ENCODE peak calls at places on chromosomes 1 and 21, in eight cellular contexts. One of them, this sample, is unnamed.

GRCh38 chr1:155052412-155053400 is 1.6 kb downstream of the ADAM15 start:
- DNase-seq in right lobe of liver: no peak
- DNase-seq in pancreas: no peak
- DNase-seq in heart right ventricle: peak
- DNase-seq in neural progenitor cell: peak
- DNase-seq in tibial artery: no peak
- DNase-seq in brain microvascular endothelial cell: no peak
- DNase-seq in kidney epithelial cell: no peak
- DNase-seq in this sample: no peak

GRCh38 chr1:174775621-174776020 is 224.1 kb upstream of the CACYBP start:
- DNase-seq in kidney epithelial cell: no peak
- DNase-seq in brain microvascular endothelial cell: peak
- DNase-seq in right lobe of liver: no peak
- DNase-seq in pancreas: no peak
- DNase-seq in neural progenitor cell: no peak
- DNase-seq in heart right ventricle: no peak
- DNase-seq in tibial artery: no peak
- DNase-seq in this sample: no peak

GRCh38 chr1:43444151-43444826 is 9.4 kb downstream of the HYI start:
- DNase-seq in kidney epithelial cell: no peak
- DNase-seq in pancreas: no peak
- DNase-seq in heart right ventricle: no peak
- DNase-seq in right lobe of liver: peak
- DNase-seq in neural progenitor cell: no peak
- DNase-seq in brain microvascular endothelial cell: no peak
- DNase-seq in tibial artery: no peak
- DNase-seq in this sample: no peak

GRCh38 chr21:43940329-43940653 is 71.8 kb upstream of the TRAPPC10 start:
- DNase-seq in kidney epithelial cell: no peak
- DNase-seq in brain microvascular endothelial cell: no peak
- DNase-seq in pancreas: no peak
- DNase-seq in right lobe of liver: no peak
- DNase-seq in tibial artery: no peak
- DNase-seq in neural progenitor cell: no peak
- DNase-seq in heart right ventricle: no peak
- DNase-seq in this sample: no peak

GRCh38 chr21:32929633-32930038 is 96.1 kb upstream of the OLIG2 start:
- DNase-seq in brain microvascular endothelial cell: no peak
- DNase-seq in kidney epithelial cell: no peak
- DNase-seq in heart right ventricle: no peak
- DNase-seq in pancreas: no peak
- DNase-seq in tibial artery: no peak
- DNase-seq in right lobe of liver: no peak
- DNase-seq in neural progenitor cell: no peak
- DNase-seq in this sample: no peak

GRCh38 chr1:226443439-226443838 is 35.5 kb upstream of the PARP1 start:
- DNase-seq in heart right ventricle: no peak
- DNase-seq in neural progenitor cell: no peak
- DNase-seq in right lobe of liver: no peak
- DNase-seq in kidney epithelial cell: peak
- DNase-seq in brain microvascular endothelial cell: peak
- DNase-seq in tibial artery: no peak
- DNase-seq in pancreas: no peak
- DNase-seq in this sample: no peak

GRCh38 chr21:37232274-37233018 is 34.7 kb downstream of the VPS26C start:
- DNase-seq in pancreas: no peak
- DNase-seq in neural progenitor cell: no peak
- DNase-seq in brain microvascular endothelial cell: no peak
- DNase-seq in right lobe of liver: no peak
- DNase-seq in kidney epithelial cell: no peak
- DNase-seq in tibial artery: no peak
- DNase-seq in heart right ventricle: no peak
- DNase-seq in this sample: no peak

GRCh38 chr1:101005871-101006270 is 19.7 kb downstream of the DPH5 start:
- DNase-seq in neural progenitor cell: no peak
- DNase-seq in heart right ventricle: no peak
- DNase-seq in kidney epithelial cell: no peak
- DNase-seq in right lobe of liver: no peak
- DNase-seq in brain microvascular endothelial cell: no peak
- DNase-seq in tibial artery: no peak
- DNase-seq in pancreas: no peak
- DNase-seq in this sample: no peak

GRCh38 chr1:246295968-246296367 is 211.1 kb downstream of the SMYD3 start:
- DNase-seq in tibial artery: no peak
- DNase-seq in heart right ventricle: no peak
- DNase-seq in pancreas: no peak
- DNase-seq in kidney epithelial cell: no peak
- DNase-seq in neural progenitor cell: no peak
- DNase-seq in right lobe of liver: no peak
- DNase-seq in brain microvascular endothelial cell: peak
- DNase-seq in this sample: no peak

GRCh38 chr1:54716299-54717047 is 812 bp downstream of the TTC4 start:
- DNase-seq in right lobe of liver: no peak
- DNase-seq in brain microvascular endothelial cell: peak
- DNase-seq in neural progenitor cell: no peak
- DNase-seq in kidney epithelial cell: peak
- DNase-seq in heart right ventricle: no peak
- DNase-seq in pancreas: no peak
- DNase-seq in tibial artery: no peak
- DNase-seq in this sample: no peak

GRCh38 chr1:6614019-6614952 is 755 bp downstream of the PHF13 start:
- DNase-seq in heart right ventricle: peak
- DNase-seq in neural progenitor cell: peak
- DNase-seq in tibial artery: peak
- DNase-seq in pancreas: peak
- DNase-seq in brain microvascular endothelial cell: no peak
- DNase-seq in right lobe of liver: peak
- DNase-seq in kidney epithelial cell: no peak
- DNase-seq in this sample: no peak

GRCh38 chr21:44065428-44065827 is 41.8 kb upstream of the PWP2 start:
- DNase-seq in pancreas: no peak
- DNase-seq in kidney epithelial cell: no peak
- DNase-seq in neural progenitor cell: no peak
- DNase-seq in heart right ventricle: no peak
- DNase-seq in right lobe of liver: no peak
- DNase-seq in tibial artery: no peak
- DNase-seq in brain microvascular endothelial cell: peak
- DNase-seq in this sample: no peak

GRCh38 chr21:39958731-39959130 is 91.5 kb downstream of the PCP4 start:
- DNase-seq in tibial artery: no peak
- DNase-seq in neural progenitor cell: no peak
- DNase-seq in pancreas: no peak
- DNase-seq in heart right ventricle: no peak
- DNase-seq in kidney epithelial cell: no peak
- DNase-seq in brain microvascular endothelial cell: no peak
- DNase-seq in right lobe of liver: no peak
- DNase-seq in this sample: no peak

GRCh38 chr1:96365596-96365995 is 356.0 kb upstream of the PTBP2 start:
- DNase-seq in pancreas: no peak
- DNase-seq in kidney epithelial cell: no peak
- DNase-seq in right lobe of liver: no peak
- DNase-seq in tibial artery: no peak
- DNase-seq in brain microvascular endothelial cell: no peak
- DNase-seq in neural progenitor cell: no peak
- DNase-seq in heart right ventricle: no peak
- DNase-seq in this sample: no peak

GRCh38 chr1:71796044-71796443 is 486.3 kb downstream of the NEGR1 start:
- DNase-seq in pancreas: no peak
- DNase-seq in kidney epithelial cell: no peak
- DNase-seq in right lobe of liver: no peak
- DNase-seq in tibial artery: no peak
- DNase-seq in neural progenitor cell: no peak
- DNase-seq in brain microvascular endothelial cell: no peak
- DNase-seq in heart right ventricle: no peak
- DNase-seq in this sample: no peak

GRCh38 chr1:52632732-52633290 is at the start of gene SHISAL2A:
- DNase-seq in neural progenitor cell: peak
- DNase-seq in tibial artery: no peak
- DNase-seq in kidney epithelial cell: no peak
- DNase-seq in brain microvascular endothelial cell: no peak
- DNase-seq in right lobe of liver: no peak
- DNase-seq in heart right ventricle: peak
- DNase-seq in pancreas: peak
- DNase-seq in this sample: no peak

GRCh38 chr1:86621286-86621685 is 74.4 kb downstream of the CLCA4 start:
- DNase-seq in kidney epithelial cell: no peak
- DNase-seq in pancreas: no peak
- DNase-seq in tibial artery: no peak
- DNase-seq in heart right ventricle: no peak
- DNase-seq in right lobe of liver: no peak
- DNase-seq in neural progenitor cell: no peak
- DNase-seq in brain microvascular endothelial cell: no peak
- DNase-seq in this sample: no peak

GRCh38 chr1:198725090-198725489 is 86.2 kb downstream of the PTPRC start:
- DNase-seq in pancreas: no peak
- DNase-seq in right lobe of liver: no peak
- DNase-seq in heart right ventricle: no peak
- DNase-seq in tibial artery: no peak
- DNase-seq in kidney epithelial cell: no peak
- DNase-seq in brain microvascular endothelial cell: no peak
- DNase-seq in neural progenitor cell: no peak
- DNase-seq in this sample: no peak

GRCh38 chr21:17775431-17776126 is 43.6 kb downstream of the C21orf91 start:
- DNase-seq in kidney epithelial cell: no peak
- DNase-seq in tibial artery: no peak
- DNase-seq in neural progenitor cell: no peak
- DNase-seq in brain microvascular endothelial cell: no peak
- DNase-seq in heart right ventricle: no peak
- DNase-seq in right lobe of liver: no peak
- DNase-seq in pancreas: no peak
- DNase-seq in this sample: no peak

DNA sequence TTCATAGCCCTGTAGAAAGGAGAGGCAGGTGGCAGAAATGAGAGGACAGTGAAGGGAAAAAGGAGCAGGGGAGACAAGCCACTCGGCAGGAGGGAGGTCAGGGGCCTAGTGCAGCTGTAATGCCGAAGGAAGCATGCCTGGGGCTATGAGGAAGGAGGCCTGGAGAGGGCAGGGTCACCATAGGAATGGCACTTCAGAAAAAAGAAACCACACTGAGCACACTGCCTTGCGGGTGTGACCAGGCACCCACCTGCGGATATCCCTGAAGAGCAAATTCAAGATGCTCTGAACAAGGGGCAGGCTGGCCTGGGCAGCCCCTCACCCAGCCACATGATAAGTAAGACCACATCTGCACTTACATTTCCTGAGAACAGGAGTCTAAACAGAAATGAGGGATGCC is 104.7 kb downstream of the JAK1 start:
- DNase-seq in pancreas: no peak
- DNase-seq in kidney epithelial cell: no peak
- DNase-seq in tibial artery: no peak
- DNase-seq in heart right ventricle: peak
- DNase-seq in brain microvascular endothelial cell: no peak
- DNase-seq in neural progenitor cell: peak
- DNase-seq in right lobe of liver: peak
- DNase-seq in this sample: no peak
- TF ChIP-seq CTCF in pancreas: peak
- TF ChIP-seq CTCF in kidney epithelial cell: peak
- TF ChIP-seq CTCF in tibial artery: no peak
- TF ChIP-seq CTCF in heart right ventricle: no peak
- TF ChIP-seq CTCF in brain microvascular endothelial cell: peak
- TF ChIP-seq CTCF in neural progenitor cell: peak
- TF ChIP-seq CTCF in right lobe of liver: no peak
- TF ChIP-seq CTCF in this sample: peak

GRCh38 chr1:1421147-1421906 is at the start of gene ANKRD65:
- DNase-seq in right lobe of liver: no peak
- DNase-seq in heart right ventricle: no peak
- DNase-seq in kidney epithelial cell: no peak
- DNase-seq in pancreas: peak
- DNase-seq in tibial artery: no peak
- DNase-seq in brain microvascular endothelial cell: no peak
- DNase-seq in neural progenitor cell: peak
- DNase-seq in this sample: no peak
- H3K4me3 ChIP-seq in right lobe of liver: peak
- H3K4me3 ChIP-seq in heart right ventricle: peak
- H3K4me3 ChIP-seq in kidney epithelial cell: peak
- H3K4me3 ChIP-seq in pancreas: peak
- H3K4me3 ChIP-seq in tibial artery: peak
- H3K4me3 ChIP-seq in brain microvascular endothelial cell: no peak
- H3K4me3 ChIP-seq in neural progenitor cell: no peak
- H3K4me3 ChIP-seq in this sample: no peak

GRCh38 chr1:153403421-153404085 is 12.7 kb upstream of the S100A8 start:
- DNase-seq in brain microvascular endothelial cell: no peak
- DNase-seq in right lobe of liver: no peak
- DNase-seq in heart right ventricle: no peak
- DNase-seq in tibial artery: no peak
- DNase-seq in pancreas: no peak
- DNase-seq in kidney epithelial cell: no peak
- DNase-seq in neural progenitor cell: no peak
- DNase-seq in this sample: no peak

GRCh38 chr1:153401461-153401860 is 10.6 kb upstream of the S100A8 start:
- DNase-seq in kidney epithelial cell: no peak
- DNase-seq in right lobe of liver: no peak
- DNase-seq in tibial artery: no peak
- DNase-seq in heart right ventricle: no peak
- DNase-seq in pancreas: no peak
- DNase-seq in neural progenitor cell: no peak
- DNase-seq in brain microvascular endothelial cell: no peak
- DNase-seq in this sample: no peak

GRCh38 chr1:153404086-153404635 is 12.2 kb upstream of the S100A7A start:
- DNase-seq in neural progenitor cell: no peak
- DNase-seq in kidney epithelial cell: no peak
- DNase-seq in heart right ventricle: no peak
- DNase-seq in tibial artery: no peak
- DNase-seq in pancreas: no peak
- DNase-seq in brain microvascular endothelial cell: no peak
- DNase-seq in right lobe of liver: no peak
- DNase-seq in this sample: no peak

GRCh38 chr1:153402226-153402625 is 11.4 kb upstream of the S100A8 start:
- DNase-seq in right lobe of liver: no peak
- DNase-seq in tibial artery: no peak
- DNase-seq in pancreas: no peak
- DNase-seq in neural progenitor cell: no peak
- DNase-seq in brain microvascular endothelial cell: no peak
- DNase-seq in kidney epithelial cell: no peak
- DNase-seq in heart right ventricle: no peak
- DNase-seq in this sample: no peak

DNA sequence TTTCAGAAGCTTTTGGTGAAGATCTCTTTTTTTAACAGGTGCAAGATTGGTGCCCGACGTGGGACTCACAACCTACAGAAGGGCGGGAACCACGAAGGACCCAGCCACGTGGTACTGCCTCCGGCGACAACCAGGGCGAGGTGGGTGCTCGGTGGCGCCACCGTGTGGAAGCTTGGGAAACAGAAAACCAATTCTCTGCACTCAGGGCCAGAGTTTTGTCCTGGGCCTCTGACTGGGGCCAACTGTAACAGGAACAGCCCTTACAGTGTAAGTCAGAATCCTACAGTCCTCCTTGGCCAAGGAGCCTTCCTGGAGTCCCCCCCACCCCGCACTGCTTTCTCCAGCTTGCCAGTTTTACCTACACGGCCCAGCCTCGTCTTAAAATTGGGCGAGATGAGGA is 11.6 kb upstream of the S100A7A start:
- DNase-seq in neural progenitor cell: peak
- DNase-seq in heart right ventricle: peak
- DNase-seq in pancreas: no peak
- DNase-seq in tibial artery: no peak
- DNase-seq in brain microvascular endothelial cell: no peak
- DNase-seq in right lobe of liver: peak
- DNase-seq in kidney epithelial cell: no peak
- DNase-seq in this sample: no peak
- TF ChIP-seq CTCF in neural progenitor cell: peak
- TF ChIP-seq CTCF in heart right ventricle: no peak
- TF ChIP-seq CTCF in pancreas: peak
- TF ChIP-seq CTCF in tibial artery: peak
- TF ChIP-seq CTCF in brain microvascular endothelial cell: peak
- TF ChIP-seq CTCF in right lobe of liver: peak
- TF ChIP-seq CTCF in kidney epithelial cell: peak
- TF ChIP-seq CTCF in this sample: peak

GRCh38 chr1:235864965-235865525 is 1.7 kb downstream of the LYST start:
- DNase-seq in tibial artery: no peak
- DNase-seq in neural progenitor cell: no peak
- DNase-seq in heart right ventricle: no peak
- DNase-seq in pancreas: no peak
- DNase-seq in kidney epithelial cell: no peak
- DNase-seq in right lobe of liver: no peak
- DNase-seq in brain microvascular endothelial cell: no peak
- DNase-seq in this sample: no peak
- H3K4me3 ChIP-seq in tibial artery: peak
- H3K4me3 ChIP-seq in neural progenitor cell: no peak
- H3K4me3 ChIP-seq in heart right ventricle: peak
- H3K4me3 ChIP-seq in pancreas: no peak
- H3K4me3 ChIP-seq in kidney epithelial cell: peak
- H3K4me3 ChIP-seq in right lobe of liver: peak
- H3K4me3 ChIP-seq in brain microvascular endothelial cell: no peak
- H3K4me3 ChIP-seq in this sample: peak